ENCODE peak calls at places on chromosome 20, in seven cellular contexts. M is suprapubic skin, A is H1, G is A549, Z is sigmoid colon, P is tibial nerve, N is transverse colon. B is an unnamed sample.

GRCh38 chr20:53609501-53610445 is 16.1 kb upstream of the ZNF217 start:
- DNase-seq in G (peak; percentile 57), M (no peak), A (no peak), P (no peak), N (peak; percentile 66), Z (peak; percentile 74), B (peak; percentile 51)

GRCh38 chr20:1391640-1392442 is 1.0 kb downstream of the FKBP1A start:
- DNase-seq in M (no peak), N (no peak), G (no peak), A (no peak), P (no peak), Z (no peak), B (peak; percentile 70)

GRCh38 chr20:48690888-48691287 is 136.9 kb downstream of the PREX1 start:
- DNase-seq in M (no peak), A (no peak), P (no peak), N (peak; percentile 78), G (no peak), Z (no peak), B (no peak)

GRCh38 chr20:43839793-43840199 is 74.9 kb upstream of the TOX2 start:
- DNase-seq in A (no peak), Z (no peak), G (no peak), N (no peak), P (no peak), M (no peak), B (no peak)

GRCh38 chr20:4951299-4951698 is 50.0 kb downstream of the SLC23A2 start:
- DNase-seq in P (no peak), M (no peak), A (no peak), G (peak; percentile 41), Z (peak; percentile 71), N (no peak), B (no peak)

GRCh38 chr20:4736875-4737274 is 15.2 kb downstream of the PRND start:
- DNase-seq in A (no peak), N (no peak), Z (no peak), G (no peak), M (no peak), P (no peak), B (no peak)

GRCh38 chr20:10665791-10666190 is 8.0 kb downstream of the JAG1 start:
- DNase-seq in P (no peak), A (no peak), N (no peak), G (no peak), M (peak; percentile 66), Z (peak; percentile 85), B (no peak)

GRCh38 chr20:36833275-36834020 is 42.5 kb upstream of the TLDC2 start:
- DNase-seq in N (peak; percentile 39), G (no peak), M (no peak), A (no peak), Z (peak; percentile 87), P (no peak), B (no peak)

DNA sequence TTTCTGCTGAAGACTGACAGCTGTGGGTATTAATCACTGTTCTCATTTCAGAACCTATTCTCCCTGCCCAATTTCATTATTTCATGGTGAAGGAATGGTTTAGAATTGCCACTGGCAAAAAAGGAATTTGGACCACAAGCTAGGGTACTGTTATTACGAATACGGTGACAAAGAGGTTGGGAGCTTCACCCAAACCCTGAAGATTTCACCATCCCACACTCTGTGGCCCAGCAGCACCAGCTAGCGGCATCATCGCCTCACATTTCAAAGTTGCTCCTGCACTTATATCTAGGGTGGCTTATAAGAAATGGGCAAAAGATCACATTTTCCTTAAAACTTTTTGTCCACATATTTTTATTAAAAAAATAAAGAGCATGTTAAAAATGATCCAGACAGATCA is 236.1 kb downstream of the SYNDIG1 start:
- DNase-seq in P (no peak), M (no peak), A (no peak), G (no peak), Z (no peak), N (no peak), B (no peak)
- TF ChIP-seq CTCF in P (no peak), M (no peak), A (no peak), G (no peak), Z (no peak), N (no peak), B (no peak)

DNA sequence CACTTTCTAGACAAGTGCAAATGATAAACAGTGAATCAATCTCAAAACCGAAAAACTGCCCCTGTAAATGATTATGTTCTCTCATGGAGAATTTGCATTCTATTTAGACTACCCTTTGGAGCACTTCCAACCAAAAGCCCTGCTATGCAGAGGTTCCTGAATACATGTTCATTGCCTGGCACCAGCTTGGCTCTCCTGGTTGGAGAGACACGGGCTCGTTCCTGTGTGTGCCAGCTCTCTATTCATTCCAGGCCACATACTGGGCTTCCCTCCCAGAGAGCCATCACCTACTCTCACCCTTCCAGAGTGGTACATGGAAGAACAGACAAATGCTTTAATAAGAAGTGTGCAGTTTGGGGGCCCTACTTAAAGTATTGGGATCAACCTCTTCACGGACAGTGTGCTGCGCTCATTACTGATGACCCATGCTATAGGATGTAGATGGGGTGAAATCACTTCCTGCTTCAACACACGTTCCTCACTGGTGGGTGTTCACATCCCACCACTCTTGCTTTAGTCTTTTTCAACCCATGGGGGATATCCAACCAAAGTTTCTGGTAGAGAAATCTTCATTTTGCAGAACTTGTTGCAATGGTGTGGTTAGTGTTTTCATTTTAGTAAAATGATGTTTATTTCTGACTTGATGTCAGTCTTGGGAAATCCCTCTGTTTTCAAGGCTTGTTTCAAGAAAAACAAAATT is 38.5 kb upstream of the NAA20 start:
- DNase-seq in Z (no peak), N (no peak), P (no peak), G (no peak), A (no peak), M (no peak), B (no peak)
- H3K4me1 ChIP-seq in Z (peaks cover 77% of the 10 kb centered on the region), N (peaks cover 8% of the 10 kb centered on the region), P (peaks cover 95% of the 10 kb centered on the region), G (peaks cover 61% of the 10 kb centered on the region), A (no peaks in the 10 kb centered on the region), M (peaks cover 79% of the 10 kb centered on the region), B (peaks cover 72% of the 10 kb centered on the region)

GRCh38 chr20:62352402-62353288 is 14.5 kb downstream of the LAMA5 start:
- DNase-seq in P (no peak), Z (peak; percentile 96), M (no peak), N (no peak), A (no peak), G (peak; percentile 66), B (no peak)
- TF ChIP-seq EP300 in P (no peak), Z (peak; percentile 79), M (no peak), N (no peak), A (no peak), G (no peak), B (no peak)

GRCh38 chr20:18405826-18406225 is 61.0 kb downstream of the DZANK1 start:
- DNase-seq in Z (no peak), G (no peak), M (no peak), A (no peak), P (no peak), N (no peak), B (no peak)
- TF ChIP-seq CTCF in Z (no peak), G (no peak), M (no peak), A (peak; percentile 40), P (no peak), N (no peak), B (no peak)

GRCh38 chr20:35700625-35701148 is 1.5 kb downstream of the ROMO1 start:
- DNase-seq in G (peak; percentile 22), P (no peak), Z (peak; percentile 59), N (no peak), M (no peak), A (no peak), B (no peak)
- H3K4me1 ChIP-seq in G (peaks cover 28% of the 10 kb centered on the region), P (peaks cover 43% of the 10 kb centered on the region), Z (peaks cover 25% of the 10 kb centered on the region), N (no peaks in the 10 kb centered on the region), M (peaks cover 29% of the 10 kb centered on the region), A (no peaks in the 10 kb centered on the region), B (peaks cover 15% of the 10 kb centered on the region)

DNA sequence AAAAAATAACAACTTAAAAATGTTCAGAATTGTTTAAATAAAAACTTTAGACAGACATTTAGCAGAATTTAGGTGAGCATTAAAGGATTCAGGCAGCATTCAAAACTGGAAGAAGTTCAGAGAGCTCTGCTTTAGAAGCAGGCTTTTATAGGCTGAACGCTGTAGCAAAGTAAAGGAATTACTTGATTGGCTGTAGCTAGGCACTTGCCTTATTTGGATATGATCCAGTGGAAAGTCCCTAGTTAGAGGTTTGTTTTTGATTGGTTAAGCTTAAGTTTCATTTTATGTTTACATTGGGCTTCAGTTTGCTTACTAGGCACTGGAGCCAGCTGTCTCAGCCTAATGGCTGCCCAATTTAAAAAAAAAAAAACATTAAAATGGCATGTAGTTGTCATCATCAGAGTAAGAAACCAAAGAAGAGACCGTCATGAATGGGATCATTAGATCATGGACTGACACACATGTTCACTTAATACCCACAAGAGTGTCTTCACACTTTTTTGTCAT is 65.1 kb downstream of the CBFA2T2 start:
- DNase-seq in M (no peak), N (no peak), P (no peak), A (no peak), Z (no peak), G (peak; percentile 78), B (peak; percentile 24)
- TF ChIP-seq EP300 in M (no peak), N (no peak), P (peak; percentile 13), A (no peak), Z (peak; percentile 44), G (no peak), B (no peak)

DNA sequence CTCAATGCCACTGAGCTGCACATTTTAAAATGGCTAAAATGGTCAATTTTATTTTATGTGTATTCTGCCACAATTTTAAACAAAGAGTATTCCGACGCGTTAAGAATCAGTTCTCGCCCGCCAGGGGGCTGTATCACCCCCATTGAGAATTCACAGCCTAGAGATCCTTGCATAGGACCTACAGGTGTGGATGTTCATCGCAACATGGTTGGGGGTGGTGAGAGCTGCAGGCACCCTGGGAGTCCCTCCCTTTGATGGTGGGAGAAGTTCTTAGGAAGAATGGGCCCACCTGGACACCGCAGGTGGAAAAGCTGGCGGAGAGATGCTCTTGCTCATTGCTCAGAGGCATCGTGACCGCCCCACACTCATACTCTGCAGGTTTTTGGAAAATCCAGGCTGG is 63.5 kb downstream of the SLC2A10 start:
- DNase-seq in A (no peak), N (no peak), M (no peak), P (no peak), G (no peak), Z (no peak), B (no peak)
- TF ChIP-seq CTCF in A (peak; percentile 18), N (no peak), M (no peak), P (no peak), G (peak; percentile 36), Z (no peak), B (no peak)

DNA sequence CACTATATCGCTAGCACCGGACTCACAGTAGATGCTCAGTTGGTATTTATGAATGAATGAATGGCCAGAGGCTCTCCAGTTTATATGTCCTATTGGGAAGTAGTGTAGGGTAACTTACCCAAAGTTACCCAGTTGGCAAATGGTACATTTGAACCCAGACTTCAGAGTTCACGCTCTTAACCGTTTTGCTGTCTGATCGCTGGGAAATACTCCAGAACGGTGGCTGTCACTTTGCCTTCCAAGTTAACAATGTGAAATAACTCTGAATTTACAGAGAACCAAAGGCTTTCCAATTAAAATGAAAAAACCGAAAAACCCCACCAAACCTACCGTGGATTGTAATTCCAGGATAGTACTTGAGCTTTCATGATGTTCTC is 1.6 kb downstream of the VAPB start:
- DNase-seq in G (no peak), A (no peak), P (no peak), N (no peak), M (no peak), Z (no peak), B (no peak)
- H3K4me1 ChIP-seq in G (peaks cover 12% of the 10 kb centered on the region), A (peaks cover 9% of the 10 kb centered on the region), P (peaks cover 53% of the 10 kb centered on the region), N (peaks cover 11% of the 10 kb centered on the region), M (peaks cover 24% of the 10 kb centered on the region), Z (peaks cover 47% of the 10 kb centered on the region), B (peaks cover 24% of the 10 kb centered on the region)

B was measured in upper lobe of left lung.